ENCODE peak calls at places on chromosomes 6 and 20, in eight cellular contexts. S is neural progenitor cell, C is progenitor cell of endocrine pancreas, O is GM12865, E is cardiac muscle cell, G is HFF-Myc, J is OCI-LY7, Z is GM23338. B is an unnamed sample.
A peak's percentile ranks its signal among the peaks of the same experiment; 100 is the strongest.

GRCh38 chr6:105485456-105485855 is 82.6 kb upstream of the PREP start:
- DNase-seq in Z (no peak), S (peak; percentile 29), E (no peak), C (no peak), J (peak; percentile 70), G (no peak), O (peak; percentile 56), B (no peak)

GRCh38 chr6:117387454-117387974 is 38.2 kb downstream of the ROS1 start:
- DNase-seq in S (no peak), J (no peak), Z (no peak), G (no peak), C (no peak), E (no peak), O (no peak), B (no peak)

GRCh38 chr6:15299430-15300131 is 53.7 kb downstream of the JARID2 start:
- DNase-seq in S (no peak), J (peak; percentile 93), G (no peak), O (peak; percentile 96), E (peak; percentile 72), Z (no peak), C (no peak), B (no peak)

GRCh38 chr20:63775096-63775978 is 35.8 kb downstream of the SLC2A4RG start:
- DNase-seq in Z (peak; percentile 94), C (peak; percentile 89), G (no peak), E (peak; percentile 51), J (peak; percentile 53), S (peak; percentile 95), O (no peak), B (peak; percentile 89)

GRCh38 chr20:61806314-61806713 is 259.4 kb downstream of the TAF4 start:
- DNase-seq in G (no peak), C (no peak), S (no peak), Z (no peak), E (no peak), J (no peak), O (no peak), B (no peak)

GRCh38 chr6:27096834-27097511 is 150.5 kb upstream of the PRSS16 start:
- DNase-seq in S (peak; percentile 28), Z (peak; percentile 85), G (peak; percentile 62), E (peak; percentile 70), J (no peak), O (peak; percentile 24), C (peak; percentile 40), B (peak; percentile 77)

GRCh38 chr6:140320081-140320798 is 945.8 kb upstream of the CITED2 start:
- DNase-seq in J (no peak), E (no peak), O (no peak), Z (no peak), C (no peak), S (no peak), G (no peak), B (no peak)

GRCh38 chr20:44180814-44181213 is 6.2 kb downstream of the JPH2 start:
- DNase-seq in C (no peak), S (peak; percentile 61), G (no peak), J (no peak), Z (peak; percentile 45), E (peak; percentile 44), O (no peak), B (no peak)

GRCh38 chr6:42278131-42278853 is 60.6 kb upstream of the MRPS10 start:
- DNase-seq in O (no peak), J (no peak), Z (no peak), G (no peak), S (no peak), C (no peak), E (no peak), B (no peak)

GRCh38 chr6:113858067-113858604 is 991 bp downstream of the MARCKS start:
- DNase-seq in Z (peak; percentile 68), S (peak; percentile 69), E (peak; percentile 54), O (peak; percentile 76), G (no peak), J (no peak), C (peak; percentile 37), B (peak; percentile 52)

GRCh38 chr6:29995346-29995777 is 53.0 kb downstream of the HLA-A start:
- DNase-seq in S (no peak), J (no peak), Z (no peak), C (no peak), E (peak; percentile 28), G (no peak), O (no peak), B (no peak)

GRCh38 chr6:125132058-125132457 is 21.5 kb upstream of the TPD52L1 start:
- DNase-seq in G (no peak), O (no peak), Z (no peak), J (no peak), C (no peak), S (no peak), E (peak; percentile 44), B (no peak)

GRCh38 chr6:100176321-100176950 is 182.4 kb upstream of the MCHR2 start:
- DNase-seq in G (peak; percentile 62), J (peak; percentile 2), Z (peak; percentile 57), C (no peak), S (peak; percentile 54), E (peak; percentile 77), O (peak; percentile 18), B (no peak)

GRCh38 chr6:106339334-106340029 is 13.9 kb upstream of the ATG5 start:
- DNase-seq in O (peak; percentile 43), G (peak; percentile 52), J (peak; percentile 65), E (peak; percentile 73), Z (peak; percentile 93), S (peak; percentile 82), C (peak; percentile 23), B (peak; percentile 78)

GRCh38 chr20:3751664-3752385 is 15.7 kb downstream of the ADISSP start:
- DNase-seq in Z (peak; percentile 83), S (peak; percentile 87), J (no peak), E (no peak), C (no peak), O (peak; percentile 62), G (no peak), B (peak; percentile 95)

GRCh38 chr20:3446779-3447178 is 24.0 kb upstream of the ATRN start:
- DNase-seq in Z (peak; percentile 17), E (no peak), S (no peak), G (no peak), C (no peak), J (no peak), O (no peak), B (no peak)

GRCh38 chr6:88449770-88450169 is 283.6 kb upstream of the CNR1 start:
- DNase-seq in S (no peak), J (no peak), O (no peak), G (no peak), Z (no peak), C (no peak), E (peak; percentile 42), B (no peak)

GRCh38 chr6:131212024-131212423 is 76.8 kb downstream of the AKAP7 start:
- DNase-seq in Z (no peak), C (no peak), S (no peak), J (no peak), O (no peak), E (no peak), G (peak; percentile 9), B (no peak)

GRCh38 chr6:159899994-159900745 is 9.4 kb downstream of the MAS1 start:
- DNase-seq in C (no peak), Z (no peak), G (peak; percentile 77), S (no peak), E (peak; percentile 58), J (no peak), O (no peak), B (no peak)

GRCh38 chr20:16411361-16411760 is 161.9 kb downstream of the KIF16B start:
- DNase-seq in Z (no peak), O (no peak), C (no peak), J (no peak), S (no peak), G (no peak), E (no peak), B (no peak)

GRCh38 chr6:11918739-11919605 is 93.1 kb upstream of the HIVEP1 start:
- DNase-seq in C (no peak), S (peak; percentile 10), J (no peak), E (no peak), Z (no peak), G (no peak), O (no peak), B (no peak)

GRCh38 chr6:91268941-91269340 is 682.1 kb upstream of the MAP3K7 start:
- DNase-seq in C (no peak), Z (no peak), E (no peak), G (no peak), S (no peak), J (no peak), O (no peak), B (no peak)

GRCh38 chr6:96304997-96305396 is 216.6 kb upstream of the UFL1 start:
- DNase-seq in C (no peak), S (no peak), Z (no peak), G (no peak), O (peak; percentile 44), E (no peak), J (no peak), B (no peak)
- TF ChIP-seq CTCF in C (no peak), S (no peak), Z (no peak), G (no peak), O (no peak), E (no peak), J (no peak), B (no peak)

DNA sequence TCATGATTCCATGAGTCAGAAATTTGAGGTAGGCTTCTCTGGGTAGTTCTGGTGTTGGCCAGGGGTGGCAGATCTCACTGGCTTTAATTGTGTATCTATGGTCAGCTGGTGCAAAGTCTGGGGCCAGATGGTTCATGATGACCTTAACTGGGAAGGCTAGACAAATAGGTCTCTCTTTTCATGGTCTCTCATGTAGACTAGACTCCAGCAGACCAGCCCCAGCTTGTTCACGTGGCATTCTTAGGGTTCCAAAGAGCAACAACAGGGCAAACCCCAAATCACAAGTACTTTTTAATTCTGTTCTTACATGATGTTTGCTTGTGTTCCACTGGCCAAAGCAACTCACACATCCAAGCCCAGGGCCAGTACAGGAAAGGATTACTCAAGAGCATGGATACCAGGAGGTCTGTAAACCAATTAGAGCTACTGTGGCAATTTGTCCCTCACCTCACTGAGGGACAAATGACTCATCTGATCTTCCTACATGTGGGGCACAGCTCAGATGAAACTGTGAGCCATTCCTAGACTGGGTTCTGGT is 79.5 kb upstream of the PBOV1 start:
- DNase-seq in E (peak; percentile 37), O (no peak), S (no peak), Z (no peak), G (no peak), C (no peak), J (no peak), B (no peak)
- TF ChIP-seq CTCF in E (no peak), O (no peak), S (no peak), Z (no peak), G (no peak), C (no peak), J (no peak), B (no peak)

DNA sequence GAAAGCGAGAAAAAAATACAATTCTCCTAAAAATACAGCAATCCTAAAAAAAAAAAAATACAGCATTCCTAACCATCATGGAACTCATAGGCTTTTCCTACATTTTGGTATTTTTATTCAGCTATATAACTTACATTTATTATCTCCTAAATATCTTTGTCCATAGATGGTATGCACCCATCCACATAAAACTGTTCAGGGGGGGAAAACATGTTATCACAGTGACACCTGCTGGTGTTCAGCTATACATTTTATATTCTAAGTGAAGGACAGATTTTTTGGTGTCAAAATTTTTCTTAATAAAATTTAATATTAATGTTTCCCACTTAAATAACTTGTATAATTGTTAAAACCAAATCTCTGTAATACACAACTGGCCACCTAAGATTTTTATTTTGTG is 58.0 kb downstream of the BLOC1S5 start:
- DNase-seq in J (peak; percentile 48), E (peak; percentile 70), Z (no peak), G (no peak), O (peak; percentile 44), C (no peak), S (peak; percentile 24), B (no peak)
- TF ChIP-seq CTCF in J (peak; percentile 86), E (peak; percentile 49), Z (peak; percentile 44), G (peak; percentile 28), O (peak; percentile 35), C (peak; percentile 59), S (peak; percentile 63), B (peak; percentile 55)

GRCh38 chr6:153856929-153857376 is 182.1 kb upstream of the OPRM1 start:
- DNase-seq in S (no peak), E (no peak), C (no peak), O (no peak), G (no peak), Z (no peak), J (no peak), B (no peak)
- TF ChIP-seq CTCF in S (no peak), E (no peak), C (no peak), O (no peak), G (no peak), Z (no peak), J (no peak), B (no peak)